ENCODE peak calls at places on chromosome 7, in ten cellular contexts. One of them, this sample, is unnamed.

GRCh38 chr7:24462984-24463383 is 110.3 kb upstream of the PALS2 start:
- DNase-seq in hepatocyte: no peak
- DNase-seq in neuronal stem cell: no peak
- DNase-seq in MM.1S: no peak
- DNase-seq in OCI-LY7: no peak
- DNase-seq in body of pancreas: no peak
- DNase-seq in heart right ventricle: no peak
- DNase-seq in CD4-positive, alpha-beta memory T cell: no peak
- DNase-seq in mammary epithelial cell: no peak
- DNase-seq in pancreas: no peak
- DNase-seq in this sample: no peak

GRCh38 chr7:84137812-84138211 is 56.8 kb downstream of the SEMA3A start:
- DNase-seq in hepatocyte: no peak
- DNase-seq in neuronal stem cell: no peak
- DNase-seq in MM.1S: no peak
- DNase-seq in OCI-LY7: no peak
- DNase-seq in body of pancreas: no peak
- DNase-seq in heart right ventricle: no peak
- DNase-seq in CD4-positive, alpha-beta memory T cell: no peak
- DNase-seq in mammary epithelial cell: no peak
- DNase-seq in pancreas: no peak
- DNase-seq in this sample: no peak

GRCh38 chr7:140876519-140877248 is 48.0 kb downstream of the BRAF start:
- DNase-seq in hepatocyte: no peak
- DNase-seq in neuronal stem cell: no peak
- DNase-seq in MM.1S: peak; percentile 88
- DNase-seq in OCI-LY7: no peak
- DNase-seq in body of pancreas: no peak
- DNase-seq in heart right ventricle: no peak
- DNase-seq in CD4-positive, alpha-beta memory T cell: no peak
- DNase-seq in mammary epithelial cell: peak; percentile 65
- DNase-seq in pancreas: no peak
- DNase-seq in this sample: no peak

GRCh38 chr7:148838905-148839304 is 45.2 kb downstream of the EZH2 start:
- DNase-seq in hepatocyte: no peak
- DNase-seq in neuronal stem cell: no peak
- DNase-seq in MM.1S: peak; percentile 83
- DNase-seq in OCI-LY7: no peak
- DNase-seq in body of pancreas: no peak
- DNase-seq in heart right ventricle: no peak
- DNase-seq in CD4-positive, alpha-beta memory T cell: peak; percentile 29
- DNase-seq in mammary epithelial cell: no peak
- DNase-seq in pancreas: no peak
- DNase-seq in this sample: no peak

GRCh38 chr7:47508389-47509380 is 73.2 kb downstream of the TNS3 start:
- DNase-seq in hepatocyte: no peak
- DNase-seq in neuronal stem cell: no peak
- DNase-seq in MM.1S: no peak
- DNase-seq in OCI-LY7: no peak
- DNase-seq in body of pancreas: no peak
- DNase-seq in heart right ventricle: no peak
- DNase-seq in CD4-positive, alpha-beta memory T cell: no peak
- DNase-seq in mammary epithelial cell: no peak
- DNase-seq in pancreas: no peak
- DNase-seq in this sample: no peak

GRCh38 chr7:115229401-115230083 is 307.6 kb downstream of the MDFIC start:
- DNase-seq in hepatocyte: no peak
- DNase-seq in neuronal stem cell: no peak
- DNase-seq in MM.1S: peak; percentile 79
- DNase-seq in OCI-LY7: no peak
- DNase-seq in body of pancreas: no peak
- DNase-seq in heart right ventricle: no peak
- DNase-seq in CD4-positive, alpha-beta memory T cell: peak; percentile 77
- DNase-seq in mammary epithelial cell: no peak
- DNase-seq in pancreas: no peak
- DNase-seq in this sample: no peak

GRCh38 chr7:154451480-154452457 is 399.6 kb downstream of the DPP6 start:
- DNase-seq in hepatocyte: no peak
- DNase-seq in neuronal stem cell: peak; percentile 67
- DNase-seq in MM.1S: no peak
- DNase-seq in OCI-LY7: no peak
- DNase-seq in body of pancreas: no peak
- DNase-seq in heart right ventricle: no peak
- DNase-seq in CD4-positive, alpha-beta memory T cell: no peak
- DNase-seq in mammary epithelial cell: no peak
- DNase-seq in pancreas: no peak
- DNase-seq in this sample: no peak

GRCh38 chr7:101626069-101626671 is 2.9 kb downstream of the MYL10 start:
- DNase-seq in hepatocyte: peak; percentile 7
- DNase-seq in neuronal stem cell: no peak
- DNase-seq in MM.1S: no peak
- DNase-seq in OCI-LY7: no peak
- DNase-seq in body of pancreas: no peak
- DNase-seq in heart right ventricle: no peak
- DNase-seq in CD4-positive, alpha-beta memory T cell: no peak
- DNase-seq in mammary epithelial cell: no peak
- DNase-seq in pancreas: no peak
- DNase-seq in this sample: no peak

GRCh38 chr7:132240262-132240661 is 336.0 kb downstream of the PLXNA4 start:
- DNase-seq in hepatocyte: no peak
- DNase-seq in neuronal stem cell: no peak
- DNase-seq in MM.1S: no peak
- DNase-seq in OCI-LY7: no peak
- DNase-seq in body of pancreas: no peak
- DNase-seq in heart right ventricle: no peak
- DNase-seq in CD4-positive, alpha-beta memory T cell: no peak
- DNase-seq in mammary epithelial cell: no peak
- DNase-seq in pancreas: no peak
- DNase-seq in this sample: peak; percentile 70

GRCh38 chr7:114988755-114989154 is 66.9 kb downstream of the MDFIC start:
- DNase-seq in hepatocyte: no peak
- DNase-seq in neuronal stem cell: no peak
- DNase-seq in MM.1S: no peak
- DNase-seq in OCI-LY7: no peak
- DNase-seq in body of pancreas: no peak
- DNase-seq in heart right ventricle: peak; percentile 71
- DNase-seq in CD4-positive, alpha-beta memory T cell: no peak
- DNase-seq in mammary epithelial cell: peak; percentile 37
- DNase-seq in pancreas: no peak
- DNase-seq in this sample: no peak

GRCh38 chr7:131027287-131027773 is 293.3 kb upstream of the KLF14 start:
- DNase-seq in hepatocyte: peak; percentile 38
- DNase-seq in neuronal stem cell: no peak
- DNase-seq in MM.1S: no peak
- DNase-seq in OCI-LY7: no peak
- DNase-seq in body of pancreas: no peak
- DNase-seq in heart right ventricle: peak; percentile 30
- DNase-seq in CD4-positive, alpha-beta memory T cell: peak; percentile 55
- DNase-seq in mammary epithelial cell: peak; percentile 63
- DNase-seq in pancreas: no peak
- DNase-seq in this sample: no peak
- H3K27ac ChIP-seq in hepatocyte: no peak overlapping the region
- H3K27ac ChIP-seq in neuronal stem cell: no peak overlapping the region
- H3K27ac ChIP-seq in MM.1S: no peak overlapping the region
- H3K27ac ChIP-seq in OCI-LY7: no peak overlapping the region
- H3K27ac ChIP-seq in body of pancreas: no peak overlapping the region
- H3K27ac ChIP-seq in heart right ventricle: no peak overlapping the region
- H3K27ac ChIP-seq in CD4-positive, alpha-beta memory T cell: peak overlapping the region; percentile 31
- H3K27ac ChIP-seq in mammary epithelial cell: peak overlapping the region; percentile 89
- H3K27ac ChIP-seq in pancreas: no peak overlapping the region
- H3K27ac ChIP-seq in this sample: no peak overlapping the region

GRCh38 chr7:2105280-2105679 is 127.5 kb downstream of the MAD1L1 start:
- DNase-seq in hepatocyte: no peak
- DNase-seq in neuronal stem cell: no peak
- DNase-seq in MM.1S: no peak
- DNase-seq in OCI-LY7: no peak
- DNase-seq in body of pancreas: no peak
- DNase-seq in heart right ventricle: no peak
- DNase-seq in CD4-positive, alpha-beta memory T cell: no peak
- DNase-seq in mammary epithelial cell: no peak
- DNase-seq in pancreas: no peak
- DNase-seq in this sample: no peak
- H3K4me1 ChIP-seq in hepatocyte: peaks cover 63% of the 10 kb centered on the region
- H3K4me1 ChIP-seq in neuronal stem cell: peaks cover 52% of the 10 kb centered on the region
- H3K4me1 ChIP-seq in MM.1S: no peaks in the 10 kb centered on the region
- H3K4me1 ChIP-seq in OCI-LY7: peaks cover 62% of the 10 kb centered on the region
- H3K4me1 ChIP-seq in body of pancreas: no peaks in the 10 kb centered on the region
- H3K4me1 ChIP-seq in heart right ventricle: peaks cover 24% of the 10 kb centered on the region
- H3K4me1 ChIP-seq in CD4-positive, alpha-beta memory T cell: peaks cover 14% of the 10 kb centered on the region
- H3K4me1 ChIP-seq in mammary epithelial cell: peaks cover 30% of the 10 kb centered on the region
- H3K4me1 ChIP-seq in pancreas: no peaks in the 10 kb centered on the region
- H3K4me1 ChIP-seq in this sample: no peaks in the 10 kb centered on the region

DNA sequence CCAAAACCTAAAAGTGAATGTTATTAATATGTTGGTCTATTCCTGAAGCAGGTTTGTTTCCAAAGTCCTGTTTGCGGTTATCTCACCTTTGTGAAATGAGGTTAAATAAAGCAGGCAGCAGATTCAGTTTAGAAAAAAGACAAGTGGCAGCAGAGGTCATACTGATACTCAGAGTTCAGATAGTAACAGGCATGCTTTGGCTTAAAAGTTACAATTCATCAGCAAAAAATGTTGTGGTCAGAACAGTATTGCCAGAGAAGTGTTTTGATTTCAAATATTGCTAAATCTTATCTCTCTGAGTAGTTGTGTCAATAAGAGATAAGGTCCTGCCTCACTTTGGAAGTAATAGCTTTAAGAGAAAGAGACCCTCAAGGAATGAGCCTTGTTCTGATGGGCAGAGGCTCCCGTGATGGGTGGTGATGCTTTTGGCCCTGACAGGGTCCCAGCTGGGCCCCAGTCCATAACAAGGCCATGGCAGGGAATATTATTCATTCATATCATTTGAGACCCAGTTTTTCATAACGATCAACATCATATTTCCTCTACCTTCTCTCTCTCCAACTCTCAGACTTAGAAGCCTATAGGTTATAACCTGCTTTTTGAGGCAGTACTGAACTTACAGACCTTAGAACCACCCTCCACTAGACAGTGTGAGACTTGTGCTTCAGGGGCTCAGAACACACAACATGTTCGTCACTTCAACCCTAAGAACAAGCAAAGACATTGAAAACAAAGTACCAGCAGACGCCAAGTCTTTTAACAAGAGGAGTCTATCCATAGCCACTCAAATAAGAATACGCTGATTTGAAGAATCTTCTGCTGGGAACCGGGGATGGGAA is 58.5 kb upstream of the AHR start:
- DNase-seq in hepatocyte: peak; percentile 6
- DNase-seq in neuronal stem cell: no peak
- DNase-seq in MM.1S: no peak
- DNase-seq in OCI-LY7: no peak
- DNase-seq in body of pancreas: no peak
- DNase-seq in heart right ventricle: no peak
- DNase-seq in CD4-positive, alpha-beta memory T cell: no peak
- DNase-seq in mammary epithelial cell: peak; percentile 52
- DNase-seq in pancreas: no peak
- DNase-seq in this sample: no peak
- H3K27ac ChIP-seq in hepatocyte: peak overlapping the region; percentile 30
- H3K27ac ChIP-seq in neuronal stem cell: no peak overlapping the region
- H3K27ac ChIP-seq in MM.1S: no peak overlapping the region
- H3K27ac ChIP-seq in OCI-LY7: no peak overlapping the region
- H3K27ac ChIP-seq in body of pancreas: no peak overlapping the region
- H3K27ac ChIP-seq in heart right ventricle: no peak overlapping the region
- H3K27ac ChIP-seq in CD4-positive, alpha-beta memory T cell: no peak overlapping the region
- H3K27ac ChIP-seq in mammary epithelial cell: no peak overlapping the region
- H3K27ac ChIP-seq in pancreas: no peak overlapping the region
- H3K27ac ChIP-seq in this sample: no peak overlapping the region

GRCh38 chr7:122183106-122183505 is 39.1 kb upstream of the AASS start:
- DNase-seq in hepatocyte: no peak
- DNase-seq in neuronal stem cell: no peak
- DNase-seq in MM.1S: no peak
- DNase-seq in OCI-LY7: no peak
- DNase-seq in body of pancreas: no peak
- DNase-seq in heart right ventricle: no peak
- DNase-seq in CD4-positive, alpha-beta memory T cell: no peak
- DNase-seq in mammary epithelial cell: peak; percentile 36
- DNase-seq in pancreas: no peak
- DNase-seq in this sample: no peak

GRCh38 chr7:122188785-122189184 is 44.7 kb upstream of the AASS start:
- DNase-seq in hepatocyte: no peak
- DNase-seq in neuronal stem cell: no peak
- DNase-seq in MM.1S: no peak
- DNase-seq in OCI-LY7: no peak
- DNase-seq in body of pancreas: no peak
- DNase-seq in heart right ventricle: no peak
- DNase-seq in CD4-positive, alpha-beta memory T cell: no peak
- DNase-seq in mammary epithelial cell: no peak
- DNase-seq in pancreas: no peak
- DNase-seq in this sample: no peak
- H3K4me1 ChIP-seq in hepatocyte: no peaks in the 10 kb centered on the region
- H3K4me1 ChIP-seq in neuronal stem cell: peaks cover 1% of the 10 kb centered on the region
- H3K4me1 ChIP-seq in MM.1S: no peaks in the 10 kb centered on the region
- H3K4me1 ChIP-seq in OCI-LY7: no peaks in the 10 kb centered on the region
- H3K4me1 ChIP-seq in body of pancreas: no peaks in the 10 kb centered on the region
- H3K4me1 ChIP-seq in heart right ventricle: no peaks in the 10 kb centered on the region
- H3K4me1 ChIP-seq in CD4-positive, alpha-beta memory T cell: no peaks in the 10 kb centered on the region
- H3K4me1 ChIP-seq in mammary epithelial cell: no peaks in the 10 kb centered on the region
- H3K4me1 ChIP-seq in pancreas: no peaks in the 10 kb centered on the region
- H3K4me1 ChIP-seq in this sample: no peaks in the 10 kb centered on the region

GRCh38 chr7:44107116-44107960 is 3.2 kb downstream of the AEBP1 start:
- DNase-seq in hepatocyte: no peak
- DNase-seq in neuronal stem cell: no peak
- DNase-seq in MM.1S: no peak
- DNase-seq in OCI-LY7: no peak
- DNase-seq in body of pancreas: no peak
- DNase-seq in heart right ventricle: no peak
- DNase-seq in CD4-positive, alpha-beta memory T cell: no peak
- DNase-seq in mammary epithelial cell: no peak
- DNase-seq in pancreas: peak; percentile 64
- DNase-seq in this sample: no peak
- H3K27ac ChIP-seq in hepatocyte: no peak overlapping the region
- H3K27ac ChIP-seq in neuronal stem cell: no peak overlapping the region
- H3K27ac ChIP-seq in MM.1S: no peak overlapping the region
- H3K27ac ChIP-seq in OCI-LY7: no peak overlapping the region
- H3K27ac ChIP-seq in body of pancreas: no peak overlapping the region
- H3K27ac ChIP-seq in heart right ventricle: no peak overlapping the region
- H3K27ac ChIP-seq in CD4-positive, alpha-beta memory T cell: no peak overlapping the region
- H3K27ac ChIP-seq in mammary epithelial cell: no peak overlapping the region
- H3K27ac ChIP-seq in pancreas: no peak overlapping the region
- H3K27ac ChIP-seq in this sample: no peak overlapping the region

DNA sequence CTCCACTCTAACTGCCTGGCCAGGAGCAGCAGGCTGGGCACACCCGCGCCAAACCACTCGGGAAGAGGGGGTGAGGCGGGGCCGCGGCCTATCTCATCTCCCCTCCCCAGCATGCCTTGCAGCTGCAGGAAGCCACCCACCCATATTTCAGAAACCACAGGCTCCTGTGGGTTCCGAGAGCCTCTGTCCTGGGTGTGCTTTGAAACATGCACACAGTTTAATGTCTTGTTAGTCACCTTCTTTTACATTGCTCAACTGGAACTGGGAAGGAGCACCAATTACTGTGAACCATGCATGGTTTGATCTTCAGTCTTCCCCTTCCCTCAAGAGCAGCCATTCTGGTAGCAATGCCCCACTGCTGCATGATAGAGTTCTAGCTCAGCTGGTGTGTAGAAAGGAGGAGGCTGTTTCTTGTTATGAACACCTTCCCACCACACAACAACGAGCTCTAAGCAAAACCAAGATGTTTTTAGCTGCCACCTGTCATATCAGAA is 37.6 kb upstream of the IKZF1 start:
- DNase-seq in hepatocyte: no peak
- DNase-seq in neuronal stem cell: no peak
- DNase-seq in MM.1S: no peak
- DNase-seq in OCI-LY7: peak; percentile 76
- DNase-seq in body of pancreas: no peak
- DNase-seq in heart right ventricle: peak; percentile 29
- DNase-seq in CD4-positive, alpha-beta memory T cell: peak; percentile 83
- DNase-seq in mammary epithelial cell: no peak
- DNase-seq in pancreas: no peak
- DNase-seq in this sample: peak; percentile 37
- H3K4me1 ChIP-seq in hepatocyte: no peaks in the 10 kb centered on the region
- H3K4me1 ChIP-seq in neuronal stem cell: no peaks in the 10 kb centered on the region
- H3K4me1 ChIP-seq in MM.1S: peaks cover 13% of the 10 kb centered on the region
- H3K4me1 ChIP-seq in OCI-LY7: peaks cover 100% of the 10 kb centered on the region
- H3K4me1 ChIP-seq in body of pancreas: no peaks in the 10 kb centered on the region
- H3K4me1 ChIP-seq in heart right ventricle: no peaks in the 10 kb centered on the region
- H3K4me1 ChIP-seq in CD4-positive, alpha-beta memory T cell: peaks cover 100% of the 10 kb centered on the region
- H3K4me1 ChIP-seq in mammary epithelial cell: no peaks in the 10 kb centered on the region
- H3K4me1 ChIP-seq in pancreas: no peaks in the 10 kb centered on the region
- H3K4me1 ChIP-seq in this sample: no peaks in the 10 kb centered on the region